ENCODE peak calls at places on chromosomes 4 and X, in five cellular contexts. M, V, Q, I and G are unnamed samples.
A peak's percentile ranks its signal among the peaks of the same experiment; 100 is the strongest.

GRCh38 chr4:2928242-2929155 is 34.7 kb downstream of the NOP14 start:
- DNase-seq in Q (no peak), I (no peak), M (no peak), V (no peak), G (no peak)

GRCh38 chrX:150411656-150412055 is 48.5 kb downstream of the MAMLD1 start:
- DNase-seq in M (no peak), I (no peak), Q (no peak), V (no peak), G (no peak)

GRCh38 chr4:129561886-129562285 is 465.9 kb downstream of the C4orf33 start:
- DNase-seq in I (no peak), V (no peak), Q (no peak), M (no peak), G (no peak)

GRCh38 chr4:129218897-129219296 is 122.9 kb downstream of the C4orf33 start:
- DNase-seq in M (no peak), I (no peak), V (no peak), Q (no peak), G (no peak)

GRCh38 chr4:124035364-124036036 is 638.9 kb downstream of the SPRY1 start:
- DNase-seq in I (no peak), V (no peak), M (no peak), Q (no peak), G (no peak)

GRCh38 chr4:152166567-152166966 is 369.3 kb downstream of the FBXW7 start:
- DNase-seq in V (no peak), Q (peak; percentile 13), M (no peak), I (no peak), G (no peak)

GRCh38 chrX:20711366-20711765 is 444.7 kb upstream of the RPS6KA3 start:
- DNase-seq in M (no peak), Q (no peak), I (no peak), V (no peak), G (peak; percentile 18)

GRCh38 chrX:129798888-129799287 is 19.1 kb downstream of the SASH3 start:
- DNase-seq in Q (no peak), M (no peak), V (no peak), I (no peak), G (no peak)

GRCh38 chr4:9996319-9997110 is 24.8 kb downstream of the SLC2A9 start:
- DNase-seq in I (peak; percentile 33), Q (no peak), M (peak; percentile 28), V (no peak), G (no peak)

GRCh38 chr4:55336138-55337034 is 9.7 kb upstream of the SRD5A3 start:
- DNase-seq in Q (no peak), M (peak; percentile 55), V (no peak), I (peak; percentile 26), G (no peak)

GRCh38 chr4:174357321-174357720 is 73.6 kb downstream of the CEP44 start:
- DNase-seq in M (no peak), V (no peak), Q (no peak), I (no peak), G (no peak)

GRCh38 chrX:10769696-10770619 is 149.6 kb upstream of the MID1 start:
- DNase-seq in Q (no peak), I (peak; percentile 15), V (no peak), M (peak; percentile 8), G (peak; percentile 56)

GRCh38 chr4:173370477-173371291 is at the start of gene SAP30:
- DNase-seq in V (peak; percentile 96), M (peak; percentile 94), I (peak; percentile 97), Q (peak; percentile 92), G (peak; percentile 81)

GRCh38 chrX:53279296-53280237 is 1.8 kb downstream of the IQSEC2 start:
- DNase-seq in V (no peak), M (no peak), I (no peak), Q (no peak), G (no peak)

GRCh38 chrX:86295293-86295692 is 147.0 kb downstream of the DACH2 start:
- DNase-seq in I (no peak), Q (no peak), M (no peak), V (no peak), G (no peak)

GRCh38 chr4:155288999-155289398 is 80.6 kb downstream of the NPY2R start:
- DNase-seq in M (no peak), Q (no peak), V (no peak), I (no peak), G (no peak)

GRCh38 chr4:1168291-1169031 is 3.9 kb downstream of the SPON2 start:
- DNase-seq in V (no peak), I (no peak), Q (no peak), M (no peak), G (no peak)

GRCh38 chrX:6989858-6990257 is 157.7 kb upstream of the STS start:
- DNase-seq in M (no peak), V (no peak), I (no peak), Q (no peak), G (no peak)

GRCh38 chr4:139986621-139987510 is 167.1 kb downstream of the MAML3 start:
- DNase-seq in I (no peak), M (no peak), V (no peak), Q (no peak), G (no peak)

GRCh38 chr4:74038161-74039064 is at the start of gene CXCL3:
- DNase-seq in M (peak; percentile 34), Q (peak; percentile 56), V (no peak), I (peak; percentile 36), G (no peak)

GRCh38 chr4:53066155-53066554 is 204.0 kb downstream of the RASL11B start:
- DNase-seq in M (peak; percentile 8), Q (no peak), I (no peak), V (no peak), G (no peak)

GRCh38 chrX:150032742-150033141 is 94.5 kb upstream of the EOLA2 start:
- DNase-seq in M (no peak), I (peak; percentile 35), V (no peak), Q (no peak), G (no peak)

GRCh38 chrX:136863826-136864225 is 16.7 kb downstream of the RBMX start:
- DNase-seq in Q (no peak), M (no peak), V (no peak), I (no peak), G (no peak)

GRCh38 chr4:139419388-139419914 is 34.5 kb upstream of the RAB33B start:
- DNase-seq in I (no peak), V (no peak), M (no peak), Q (no peak), G (no peak)

GRCh38 chrX:43969504-43970501 is 3.4 kb downstream of the NDP start:
- DNase-seq in Q (no peak), V (no peak), I (peak; percentile 67), M (peak; percentile 80), G (no peak)

GRCh38 chrX:8731579-8732395 is at the start of gene ANOS1:
- DNase-seq in V (no peak), M (no peak), Q (no peak), I (peak; percentile 25), G (no peak)

GRCh38 chr4:41865981-41866798 is 69.0 kb upstream of the TMEM33 start:
- DNase-seq in Q (no peak), I (no peak), V (no peak), M (no peak), G (no peak)

GRCh38 chr4:109506890-109507289 is 53.2 kb upstream of the MCUB start:
- DNase-seq in I (no peak), Q (no peak), M (no peak), V (no peak), G (no peak)

GRCh38 chr4:57023104-57023503 is 44.4 kb downstream of the POLR2B start:
- DNase-seq in I (peak; percentile 78), Q (no peak), V (no peak), M (no peak), G (no peak)

GRCh38 chr4:107449611-107450369 is 270.2 kb downstream of the PAPSS1 start:
- DNase-seq in I (no peak), Q (no peak), V (no peak), M (no peak), G (no peak)

GRCh38 chr4:130736436-130737185 is 1640.7 kb downstream of the C4orf33 start:
- DNase-seq in Q (no peak), M (no peak), I (no peak), V (no peak), G (no peak)

GRCh38 chr4:105426187-105426897 is 47.5 kb downstream of the PPA2 start:
- DNase-seq in Q (no peak), V (no peak), M (no peak), I (no peak), G (no peak)

GRCh38 chr4:94488667-94489066 is 36.9 kb downstream of the PDLIM5 start:
- DNase-seq in M (no peak), Q (no peak), I (peak; percentile 95), V (no peak), G (no peak)

GRCh38 chrX:25344191-25344936 is 328.6 kb upstream of the ARX start:
- DNase-seq in M (peak; percentile 13), I (peak; percentile 8), Q (no peak), V (no peak), G (peak; percentile 6)

GRCh38 chrX:10387011-10387410 is 230.2 kb downstream of the CLCN4 start:
- DNase-seq in I (no peak), M (no peak), Q (no peak), V (no peak), G (no peak)

GRCh38 chrX:24733111-24733510 is 39.4 kb downstream of the POLA1 start:
- DNase-seq in Q (no peak), V (no peak), I (no peak), M (no peak), G (no peak)

GRCh38 chr4:148182230-148182928 is 259.8 kb downstream of the NR3C2 start:
- DNase-seq in V (no peak), I (no peak), M (no peak), Q (no peak), G (no peak)

GRCh38 chrX:63657821-63658220 is 127.2 kb downstream of the ARHGEF9 start:
- DNase-seq in M (no peak), Q (no peak), I (no peak), V (no peak), G (no peak)